ENCODE peak calls at places on chromosomes 16 and 17, in ten cellular contexts. V, R, G, J, A, T, F, O, I and P are unnamed samples.

GRCh38 chr17:79988163-79988971 is 47.3 kb downstream of the TBC1D16 start:
- DNase-seq in V (no peak), R (no peak), G (peak; percentile 93), J (peak; percentile 22), A (peak; percentile 47), T (peak; percentile 55), F (no peak), O (no peak), I (no peak), P (no peak)

GRCh38 chr17:57604771-57605733 is 140.0 kb downstream of the CCDC182 start:
- DNase-seq in V (peak; percentile 38), R (peak; percentile 92), G (peak; percentile 81), J (peak; percentile 67), A (no peak), T (peak; percentile 24), F (peak; percentile 61), O (peak; percentile 81), I (peak; percentile 60), P (no peak)

GRCh38 chr17:17849147-17849820 is 12.5 kb upstream of the SREBF1 start:
- DNase-seq in V (no peak), R (no peak), G (no peak), J (peak; percentile 79), A (peak; percentile 90), T (no peak), F (peak; percentile 81), O (peak; percentile 80), I (no peak), P (peak; percentile 35)

GRCh38 chr16:54697677-54698076 is 233.0 kb upstream of the IRX5 start:
- DNase-seq in V (no peak), R (no peak), G (no peak), J (no peak), A (no peak), T (no peak), F (no peak), O (no peak), I (no peak), P (no peak)

GRCh38 chr17:81601525-81602120 is 35.3 kb downstream of the NPLOC4 start:
- DNase-seq in V (peak; percentile 67), R (peak; percentile 82), G (peak; percentile 87), J (no peak), A (no peak), T (peak; percentile 38), F (peak; percentile 60), O (no peak), I (no peak), P (no peak)

GRCh38 chr17:19876524-19877161 is 8.9 kb upstream of the ULK2 start:
- DNase-seq in V (no peak), R (no peak), G (no peak), J (peak; percentile 71), A (peak; percentile 80), T (no peak), F (peak; percentile 63), O (peak; percentile 23), I (peak; percentile 34), P (no peak)

GRCh38 chr16:78310990-78311561 is 211.6 kb downstream of the WWOX start:
- DNase-seq in V (peak; percentile 80), R (no peak), G (no peak), J (no peak), A (no peak), T (no peak), F (no peak), O (no peak), I (no peak), P (no peak)

GRCh38 chr16:30985401-30986128 is 558 bp downstream of the HSD3B7 start:
- DNase-seq in V (peak; percentile 62), R (no peak), G (no peak), J (peak; percentile 77), A (peak; percentile 75), T (no peak), F (no peak), O (no peak), I (peak; percentile 52), P (no peak)

GRCh38 chr16:48013476-48013875 is 142.3 kb downstream of the ABCC12 start:
- DNase-seq in V (no peak), R (no peak), G (no peak), J (no peak), A (no peak), T (no peak), F (no peak), O (no peak), I (no peak), P (no peak)

GRCh38 chr17:35496470-35497290 is 40.8 kb downstream of the SLFN12L start:
- DNase-seq in V (no peak), R (no peak), G (no peak), J (no peak), A (no peak), T (no peak), F (no peak), O (no peak), I (no peak), P (no peak)

GRCh38 chr16:12413393-12413792 is 390.3 kb downstream of the CPPED1 start:
- DNase-seq in V (no peak), R (no peak), G (no peak), J (no peak), A (no peak), T (no peak), F (no peak), O (no peak), I (no peak), P (no peak)

GRCh38 chr17:59508999-59509398 is 56.4 kb upstream of the DHX40 start:
- DNase-seq in V (peak; percentile 12), R (no peak), G (no peak), J (no peak), A (no peak), T (no peak), F (no peak), O (no peak), I (no peak), P (no peak)

GRCh38 chr17:31269597-31269996 is 27.4 kb downstream of the OMG start:
- DNase-seq in V (peak; percentile 28), R (no peak), G (peak; percentile 86), J (no peak), A (no peak), T (peak; percentile 91), F (no peak), O (no peak), I (no peak), P (no peak)

GRCh38 chr17:57898487-57899311 is 48.9 kb upstream of the MRPS23 start:
- DNase-seq in V (peak; percentile 94), R (no peak), G (peak; percentile 88), J (peak; percentile 84), A (peak; percentile 84), T (no peak), F (no peak), O (no peak), I (no peak), P (no peak)

GRCh38 chr17:62126292-62126691 is 61.2 kb upstream of the MED13 start:
- DNase-seq in V (no peak), R (no peak), G (no peak), J (no peak), A (no peak), T (no peak), F (no peak), O (no peak), I (no peak), P (no peak)

GRCh38 chr17:66661411-66661843 is 173.5 kb upstream of the CACNG5 start:
- DNase-seq in V (no peak), R (no peak), G (no peak), J (peak; percentile 56), A (no peak), T (no peak), F (no peak), O (no peak), I (peak; percentile 38), P (no peak)

DNA sequence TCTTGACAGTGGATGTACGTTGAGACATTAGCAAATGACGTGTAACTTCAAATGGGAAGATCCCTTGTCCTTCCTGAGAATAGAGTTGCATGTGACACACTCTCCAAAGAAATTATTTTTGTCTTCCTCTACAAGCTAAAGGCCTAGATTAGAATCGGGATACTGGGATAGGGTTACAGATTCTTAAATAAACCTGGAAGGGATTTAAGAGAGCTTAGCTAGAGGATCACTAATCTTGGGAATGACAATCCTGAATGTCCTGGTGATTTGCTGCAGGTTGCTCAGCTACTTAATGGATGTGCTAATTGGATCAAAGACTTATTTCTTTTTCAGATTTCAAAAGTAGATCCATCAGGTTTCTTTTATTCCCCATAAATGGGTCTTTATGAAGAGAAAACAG is 101.9 kb downstream of the KCNJ2 start:
- DNase-seq in V (peak; percentile 47), R (no peak), G (no peak), J (no peak), A (no peak), T (no peak), F (no peak), O (no peak), I (no peak), P (no peak)
- H3K9me3 ChIP-seq in V (no peaks in the 10 kb centered on the region), R (no peaks in the 10 kb centered on the region), G (no peaks in the 10 kb centered on the region), J (no peaks in the 10 kb centered on the region), A (no peaks in the 10 kb centered on the region), T (no peaks in the 10 kb centered on the region), F (no peaks in the 10 kb centered on the region), O (no peaks in the 10 kb centered on the region), I (no peaks in the 10 kb centered on the region), P (no peaks in the 10 kb centered on the region)

DNA sequence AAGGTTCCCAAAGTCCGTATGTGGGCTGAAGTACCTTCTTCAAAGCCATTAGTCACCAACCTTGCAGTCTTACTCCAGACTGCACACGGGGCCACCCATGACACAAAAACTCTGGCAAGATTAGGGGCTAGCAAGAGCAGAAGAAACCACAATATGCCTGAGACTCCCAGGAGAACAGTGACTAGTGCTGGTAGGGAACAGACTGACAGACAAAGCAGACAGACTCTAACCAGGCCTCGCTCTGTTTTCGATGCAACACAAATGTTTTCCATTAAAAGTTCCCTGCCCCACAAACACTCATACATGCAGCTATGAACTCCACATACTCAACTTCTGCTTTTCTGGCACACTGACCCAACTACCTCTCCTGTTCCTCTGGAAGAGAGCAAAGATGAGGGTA is 102.2 kb downstream of the HIC1 start:
- DNase-seq in V (no peak), R (no peak), G (peak; percentile 81), J (no peak), A (no peak), T (no peak), F (no peak), O (no peak), I (no peak), P (no peak)
- H3K4me3 ChIP-seq in V (no peak overlapping the region), R (no peak overlapping the region), G (peak overlapping the region; percentile 21), J (no peak overlapping the region), A (no peak overlapping the region), T (no peak overlapping the region), F (no peak overlapping the region), O (no peak overlapping the region), I (no peak overlapping the region), P (no peak overlapping the region)

GRCh38 chr16:35492225-35492624 is 2032.8 kb downstream of the TP53TG3F start:
- DNase-seq in V (no peak), R (no peak), G (no peak), J (no peak), A (no peak), T (no peak), F (no peak), O (no peak), I (no peak), P (no peak)
- H3K9me3 ChIP-seq in V (peaks cover 37% of the 10 kb centered on the region), R (peaks cover 3% of the 10 kb centered on the region), G (no peaks in the 10 kb centered on the region), J (no peaks in the 10 kb centered on the region), A (no peaks in the 10 kb centered on the region), T (peaks cover 17% of the 10 kb centered on the region), F (no peaks in the 10 kb centered on the region), O (no peaks in the 10 kb centered on the region), I (no peaks in the 10 kb centered on the region), P (no peaks in the 10 kb centered on the region)

DNA sequence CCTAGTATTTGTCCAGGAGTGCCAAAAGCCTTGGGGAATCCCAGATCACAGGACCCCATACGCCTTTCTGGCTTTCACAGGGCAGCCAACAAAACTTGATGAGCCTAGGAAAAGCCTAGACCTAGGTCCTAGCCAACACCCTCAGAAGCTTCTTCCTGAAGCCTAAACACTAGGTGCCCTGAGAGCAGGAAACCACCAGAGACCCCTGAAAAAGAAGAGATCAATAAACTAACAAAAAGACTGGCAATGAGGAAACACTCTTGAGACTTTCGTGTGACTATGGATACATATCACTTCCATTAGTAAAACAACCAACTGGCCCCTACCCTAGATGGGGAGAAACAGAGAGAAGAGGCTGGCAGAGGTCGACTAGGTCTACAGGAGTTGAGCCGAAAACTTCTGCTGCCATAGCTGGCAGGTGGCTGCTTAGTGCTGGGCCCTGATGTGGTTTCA is 1.2 kb downstream of the ORMDL3 start:
- DNase-seq in V (no peak), R (no peak), G (no peak), J (no peak), A (no peak), T (no peak), F (no peak), O (no peak), I (no peak), P (no peak)
- H3K4me3 ChIP-seq in V (peak overlapping the region; percentile 93), R (peak overlapping the region; percentile 91), G (peak overlapping the region; percentile 94), J (peak overlapping the region; percentile 84), A (peak overlapping the region; percentile 87), T (peak overlapping the region; percentile 83), F (peak overlapping the region; percentile 89), O (peak overlapping the region; percentile 87), I (no peak overlapping the region), P (peak overlapping the region; percentile 93)